ENCODE peak calls at places on chromosomes 12 and 14, in six cellular contexts. C is ELF-1, L is ascending aorta, E is H7, V is upper lobe of right lung, W is KBM-7. R is an unnamed sample.

GRCh38 chr12:115672506-115673080 is 604.9 kb downstream of the MED13L start:
- DNase-seq in C (no peak), L (no peak), E (no peak), V (no peak), W (no peak), R (no peak)

GRCh38 chr14:79043194-79043889 is 873.2 kb downstream of the NRXN3 start:
- DNase-seq in C (no peak), L (no peak), E (no peak), V (no peak), W (no peak), R (no peak)

GRCh38 chr14:58780595-58780994 is 142.8 kb downstream of the DACT1 start:
- DNase-seq in C (no peak), L (no peak), E (no peak), V (no peak), W (no peak), R (no peak)

GRCh38 chr12:95623554-95624170 is 72.4 kb upstream of the USP44 start:
- DNase-seq in C (peak), L (no peak), E (peak), V (peak), W (peak), R (peak)

GRCh38 chr14:105532735-105533141 is 6.4 kb downstream of the TMEM121 start:
- DNase-seq in C (peak), L (no peak), E (peak), V (peak), W (peak), R (no peak)

GRCh38 chr12:124938066-124938465 is 23.6 kb upstream of the UBC start:
- DNase-seq in C (no peak), L (no peak), E (no peak), V (no peak), W (peak), R (no peak)

GRCh38 chr12:107014050-107014449 is 27.1 kb upstream of the MTERF2 start:
- DNase-seq in C (peak), L (no peak), E (peak), V (no peak), W (no peak), R (no peak)

GRCh38 chr12:52756281-52756960 is 20.7 kb downstream of the KRT76 start:
- DNase-seq in C (no peak), L (no peak), E (no peak), V (no peak), W (no peak), R (no peak)

GRCh38 chr12:27969901-27970390 is 2.6 kb downstream of the PTHLH start:
- DNase-seq in C (peak), L (no peak), E (no peak), V (peak), W (peak), R (peak)

R was measured in left lung.